ENCODE peak calls at places on chromosome 20, in seven cellular contexts. A is GF-D8, U is SW480, K is ureter, S is GDM1, B is fibroblast of lung, J is DND-41. F is an unnamed sample.
A peak's percentile ranks its signal among the peaks of the same experiment; 100 is the strongest.

GRCh38 chr20:34293119-34293518 is 10.0 kb downstream of the AHCY start:
- DNase-seq in A (no peak), U (no peak), K (no peak), S (no peak), B (no peak), J (no peak), F (no peak)

GRCh38 chr20:1327241-1327653 is 1.7 kb downstream of the SDCBP2 start:
- DNase-seq in A (no peak), U (no peak), K (peak; percentile 43), S (no peak), B (peak; percentile 71), J (peak; percentile 10), F (peak; percentile 16)

GRCh38 chr20:53949319-53949839 is 121.0 kb downstream of the BCAS1 start:
- DNase-seq in A (peak; percentile 32), U (peak; percentile 94), K (peak; percentile 66), S (peak; percentile 75), B (peak; percentile 70), J (peak; percentile 79), F (no peak)

GRCh38 chr20:17925300-17925939 is 43.2 kb downstream of the SNX5 start:
- DNase-seq in A (no peak), U (no peak), K (no peak), S (no peak), B (peak; percentile 52), J (no peak), F (no peak)

GRCh38 chr20:11935212-11935611 is 17.5 kb downstream of the BTBD3 start:
- DNase-seq in A (no peak), U (no peak), K (no peak), S (no peak), B (no peak), J (no peak), F (no peak)

GRCh38 chr20:32560989-32561830 is 23.9 kb downstream of the NOL4L start:
- DNase-seq in A (no peak), U (no peak), K (no peak), S (no peak), B (no peak), J (no peak), F (no peak)

GRCh38 chr20:1882026-1882425 is 13.2 kb upstream of the SIRPA start:
- DNase-seq in A (no peak), U (no peak), K (no peak), S (no peak), B (no peak), J (no peak), F (no peak)

GRCh38 chr20:62595491-62595890 is 46.8 kb upstream of the SLCO4A1 start:
- DNase-seq in A (no peak), U (peak; percentile 93), K (no peak), S (no peak), B (peak; percentile 53), J (no peak), F (peak; percentile 74)